ENCODE peak calls at places on chromosomes 5 and 9, in six cellular contexts. A is K562, Y is H1, D is endothelial cell of umbilical vein, I is HepG2, N is GM12878. E is an unnamed sample.

GRCh38 chr5:115977988-115978387 is 15.7 kb downstream of the LVRN start:
- DNase-seq in N (no peak), A (no peak), Y (no peak), D (peak), I (no peak), E (no peak)

GRCh38 chr5:105817906-105818305 is 1852.8 kb downstream of the EFNA5 start:
- DNase-seq in D (no peak), N (no peak), Y (no peak), A (no peak), I (no peak), E (no peak)

GRCh38 chr5:103452666-103453065 is 109.9 kb downstream of the NUDT12 start:
- DNase-seq in D (no peak), N (no peak), Y (no peak), I (no peak), A (no peak), E (no peak)

GRCh38 chr5:60522299-60522915 is 177.6 kb downstream of the DEPDC1B start:
- DNase-seq in D (peak), A (no peak), N (peak), Y (no peak), I (no peak), E (no peak)

GRCh38 chr5:95707055-95707454 is 24.1 kb upstream of the RHOBTB3 start:
- DNase-seq in I (no peak), A (no peak), Y (no peak), D (no peak), N (no peak), E (no peak)

GRCh38 chr5:179799644-179799973 is 5.8 kb downstream of the LTC4S start:
- DNase-seq in A (no peak), N (no peak), D (no peak), I (no peak), Y (no peak), E (no peak)

GRCh38 chr5:90586469-90586868 is 27.9 kb downstream of the ADGRV1 start:
- DNase-seq in I (no peak), A (no peak), N (no peak), D (no peak), Y (no peak), E (no peak)

GRCh38 chr5:180126716-180127681 is 55.4 kb upstream of the RNF130 start:
- DNase-seq in Y (peak), I (no peak), N (no peak), D (no peak), A (peak), E (no peak)

GRCh38 chr5:78889759-78890158 is 95.4 kb downstream of the ARSB start:
- DNase-seq in A (no peak), N (no peak), D (no peak), I (no peak), Y (no peak), E (no peak)

GRCh38 chr5:36363776-36364175 is 62.1 kb upstream of the RANBP3L start:
- DNase-seq in Y (no peak), I (no peak), D (no peak), N (no peak), A (no peak), E (no peak)

GRCh38 chr9:126673689-126674364 is 60.1 kb downstream of the LMX1B start:
- DNase-seq in I (peak), Y (no peak), D (no peak), N (no peak), A (no peak), E (no peak)

GRCh38 chr9:77474903-77475302 is 173.2 kb downstream of the GNA14 start:
- DNase-seq in N (no peak), Y (no peak), D (no peak), A (no peak), I (no peak), E (no peak)

GRCh38 chr5:92599217-92599810 is 981.7 kb downstream of the NR2F1-AS1 start:
- DNase-seq in Y (no peak), A (no peak), I (no peak), N (no peak), D (no peak), E (no peak)

GRCh38 chr9:38384990-38385848 is 7.3 kb upstream of the ALDH1B1 start:
- DNase-seq in Y (no peak), D (peak), A (no peak), I (no peak), N (no peak), E (no peak)

GRCh38 chr5:95283761-95284511 is 958 bp downstream of the MCTP1 start:
- DNase-seq in Y (peak), A (peak), N (no peak), I (no peak), D (peak), E (no peak)

GRCh38 chr9:128249914-128250838 is 25.6 kb downstream of the GOLGA2 start:
- DNase-seq in I (no peak), Y (peak), D (peak), N (peak), A (peak), E (peak)

DNA sequence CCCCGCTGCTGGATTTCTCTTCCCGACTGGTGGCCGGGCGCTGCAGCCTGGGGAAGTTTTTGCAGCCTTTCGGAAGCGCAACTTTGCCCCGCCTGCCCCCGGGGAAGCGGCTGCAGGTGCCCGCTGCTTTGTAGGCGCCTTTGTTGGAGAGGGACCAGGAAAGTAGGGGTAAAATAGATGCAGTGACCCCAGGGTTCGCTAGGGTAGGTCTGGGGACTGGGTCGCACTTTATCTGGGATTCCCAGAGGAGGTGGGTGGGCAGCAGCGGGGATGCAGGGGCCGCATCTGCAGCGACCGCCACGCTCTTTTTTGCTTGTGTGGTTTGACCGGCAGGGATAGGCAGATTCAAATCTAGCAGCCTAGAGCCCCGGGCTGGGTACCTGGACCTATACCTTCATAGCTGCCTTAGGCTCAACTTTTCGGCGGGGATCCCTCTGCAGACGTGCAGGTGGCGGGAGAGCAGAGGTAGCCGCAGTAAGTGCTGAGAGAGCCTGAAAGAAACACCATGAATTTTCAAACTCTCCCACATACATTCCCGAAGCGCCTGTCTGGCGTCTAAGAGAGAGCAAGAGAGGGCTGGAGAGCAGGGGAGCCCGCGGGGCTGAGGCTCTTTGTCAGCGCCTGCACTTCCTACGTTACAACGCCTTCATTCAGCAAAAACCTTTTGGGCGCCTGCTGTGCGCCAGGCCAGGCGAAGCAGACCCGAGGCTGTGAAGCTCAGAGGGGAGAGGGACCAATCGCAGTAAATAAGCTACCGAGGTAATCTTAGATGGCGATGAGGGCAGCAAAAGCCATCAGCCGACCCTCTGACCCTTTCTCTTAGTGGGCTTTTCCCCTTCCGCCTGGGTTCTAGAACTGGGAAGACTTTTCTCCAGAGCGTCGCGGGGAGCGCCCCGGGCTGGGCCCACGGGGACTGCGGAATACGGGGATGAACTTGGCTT is 642 bp downstream of the SV2C start:
- DNase-seq in N (no peak), A (no peak), Y (peak), I (no peak), D (no peak), E (no peak)
- TF ChIP-seq EZH2 in N (peak), A (no peak), Y (peak), I (peak), D (peak), E (no peak)

GRCh38 chr5:13316191-13316590 is 628.3 kb downstream of the DNAH5 start:
- DNase-seq in D (no peak), N (no peak), A (no peak), I (no peak), Y (no peak), E (no peak)
- TF ChIP-seq MAX in D (no peak), N (no peak), A (no peak), I (no peak), Y (no peak), E (no peak)

GRCh38 chr9:124006448-124007156 is 5.0 kb upstream of the LHX2 start:
- DNase-seq in A (no peak), D (no peak), N (no peak), I (no peak), Y (no peak), E (no peak)
- TF ChIP-seq EZH2 in A (no peak), D (peak), N (no peak), I (no peak), Y (no peak), E (no peak)

GRCh38 chr5:17070646-17071045 is 134.6 kb upstream of the MYO10 start:
- DNase-seq in D (no peak), A (no peak), Y (no peak), N (no peak), I (no peak), E (no peak)

GRCh38 chr5:17065468-17065867 is 129.4 kb upstream of the MYO10 start:
- DNase-seq in N (no peak), I (no peak), A (no peak), D (no peak), Y (no peak), E (no peak)

GRCh38 chr5:17067657-17068392 is 131.7 kb upstream of the MYO10 start:
- DNase-seq in N (no peak), Y (no peak), A (no peak), I (no peak), D (no peak), E (no peak)

GRCh38 chr5:17075196-17075595 is 139.1 kb upstream of the MYO10 start:
- DNase-seq in A (no peak), I (no peak), Y (no peak), D (peak), N (no peak), E (no peak)

DNA sequence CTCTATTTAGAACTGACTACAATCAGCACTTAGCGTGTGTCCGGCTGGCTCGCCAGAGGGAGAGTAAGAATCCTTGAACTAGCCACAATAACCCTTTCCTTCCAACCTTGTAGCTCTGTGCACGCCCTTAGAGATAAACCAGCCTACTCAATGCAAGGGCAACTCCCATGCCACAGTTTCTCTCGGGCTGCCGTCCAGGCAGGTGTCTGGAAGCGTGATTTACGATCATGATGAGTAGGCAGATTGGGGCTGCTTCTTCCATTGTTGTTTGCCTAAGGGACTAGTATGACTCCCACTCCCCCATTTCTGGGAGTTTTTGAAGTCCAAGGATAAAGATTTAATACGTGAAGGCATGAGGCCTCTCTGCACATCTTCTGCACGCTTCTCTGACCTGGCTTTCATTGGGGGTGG is 133.9 kb upstream of the MYO10 start:
- DNase-seq in I (no peak), D (peak), A (no peak), N (no peak), Y (no peak), E (peak)
- TF ChIP-seq MAX in I (no peak), D (no peak), A (no peak), N (no peak), Y (no peak), E (no peak)

DNA sequence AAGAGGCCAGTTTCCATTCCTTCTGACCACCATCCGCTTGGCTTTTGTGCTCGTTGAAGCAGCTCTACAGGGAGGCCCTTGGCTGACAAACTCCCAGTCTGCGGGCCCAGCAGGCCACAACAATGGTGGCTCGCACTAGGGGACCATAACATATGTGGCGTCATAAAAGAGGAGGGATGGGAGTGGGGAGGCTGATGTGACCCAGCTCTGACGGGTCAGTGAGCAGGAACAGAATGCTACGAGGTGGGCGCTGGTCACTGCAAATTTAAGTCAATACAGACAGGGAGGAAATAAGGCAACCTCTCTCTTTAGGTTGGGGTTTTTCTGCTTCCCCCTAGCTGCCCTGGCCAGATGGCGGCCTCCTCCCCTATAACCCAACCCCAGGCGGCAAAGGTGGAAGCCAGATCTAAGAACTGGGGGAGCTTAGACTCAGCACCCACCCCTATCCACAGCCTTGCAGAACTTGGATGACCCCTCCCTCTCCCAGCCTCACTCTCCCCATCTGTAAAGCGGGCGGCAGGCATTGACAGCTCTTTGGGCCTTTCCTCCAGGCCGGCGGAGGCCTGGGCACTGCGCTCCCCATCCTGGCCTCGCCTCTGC is 778 bp downstream of the FRRS1L start:
- DNase-seq in N (no peak), I (no peak), A (no peak), Y (no peak), D (no peak), E (no peak)
- TF ChIP-seq EZH2 in N (no peak), I (no peak), A (no peak), Y (no peak), D (peak), E (no peak)

GRCh38 chr5:57822651-57823050 is 340.0 kb upstream of the ACTBL2 start:
- DNase-seq in Y (no peak), A (no peak), D (no peak), N (no peak), I (no peak), E (no peak)

GRCh38 chr5:57817924-57818323 is 335.3 kb upstream of the ACTBL2 start:
- DNase-seq in I (no peak), A (no peak), N (no peak), D (peak), Y (no peak), E (no peak)

GRCh38 chr5:57818397-57818796 is 335.8 kb upstream of the ACTBL2 start:
- DNase-seq in D (no peak), A (no peak), Y (no peak), N (no peak), I (no peak), E (no peak)

GRCh38 chr5:57816108-57816507 is 333.5 kb upstream of the ACTBL2 start:
- DNase-seq in I (no peak), A (no peak), N (no peak), D (peak), Y (no peak), E (peak)

GRCh38 chr5:57817001-57817453 is 334.4 kb upstream of the ACTBL2 start:
- DNase-seq in Y (no peak), A (no peak), N (no peak), I (no peak), D (peak), E (no peak)
- TF ChIP-seq MAX in Y (no peak), A (no peak), N (no peak), I (no peak), D (no peak), E (no peak)

GRCh38 chr9:124017929-124018730 is 6.6 kb downstream of the LHX2 start:
- DNase-seq in N (no peak), I (no peak), A (no peak), D (no peak), Y (peak), E (no peak)
- TF ChIP-seq EZH2 in N (no peak), I (no peak), A (no peak), D (peak), Y (no peak), E (no peak)

DNA sequence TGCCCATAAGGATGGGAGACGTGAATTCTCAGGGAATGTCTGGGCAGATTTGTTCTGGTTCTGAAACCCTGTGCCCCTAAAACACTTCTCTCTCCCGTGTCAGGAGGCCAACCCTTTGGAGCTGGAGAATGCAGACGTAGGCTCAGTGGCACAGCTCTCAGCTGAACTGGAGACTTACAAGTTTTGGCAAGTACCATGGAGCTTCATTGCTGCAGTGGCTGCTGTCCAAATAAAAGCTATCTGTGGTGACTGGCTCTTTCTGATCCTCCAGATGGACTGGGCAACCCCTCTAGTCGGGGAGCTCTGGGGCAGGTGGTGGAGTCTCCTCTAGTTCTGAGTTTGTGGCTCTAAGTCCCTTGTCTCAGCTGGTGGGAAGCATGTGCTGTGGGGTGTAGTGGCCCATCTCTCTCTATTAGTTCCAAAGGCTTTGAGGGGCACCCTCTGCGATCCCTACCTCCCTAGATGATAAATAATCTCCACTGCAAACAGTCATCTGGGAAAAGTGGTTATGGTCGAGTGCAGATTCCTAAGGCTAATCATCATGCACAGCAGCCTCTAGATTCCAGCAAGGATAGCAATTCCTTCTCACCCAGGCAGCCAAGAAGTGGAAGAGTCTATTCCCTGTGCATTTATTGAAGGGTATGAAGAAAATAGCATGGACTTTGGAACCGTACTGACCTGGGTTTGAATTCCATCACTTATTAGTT is 204.2 kb upstream of the KLF4 start:
- DNase-seq in D (no peak), N (no peak), Y (no peak), A (no peak), I (no peak), E (no peak)
- TF ChIP-seq MAX in D (no peak), N (no peak), Y (no peak), A (no peak), I (no peak), E (no peak)